ENCODE peak calls at places on chromosomes 6 and 20, in eight cellular contexts. One of them, this sample, is unnamed.
A peak's percentile ranks its signal among the peaks of the same experiment; 100 is the strongest.

GRCh38 chr6:168047841-168048723 is 30.9 kb downstream of the FRMD1 start:
- DNase-seq in GM23248: no peak
- DNase-seq in 8988T: no peak
- DNase-seq in hypothalamus: peak; percentile 87
- DNase-seq in left colon: no peak
- DNase-seq in substantia nigra: peak; percentile 89
- DNase-seq in stimulated activated naive CD8-positive, alpha-beta T cell treated with anti-CD3 and anti-CD28 coated beads, Interleukin-15, Interleukin-2, amounts not matched to agents 100 U/mL and 50 U/mL, for 24 hours: no peak
- DNase-seq in EL: no peak
- DNase-seq in this sample: peak; percentile 54

GRCh38 chr6:169620171-169621125 is 81.4 kb downstream of the WDR27 start:
- DNase-seq in GM23248: peak; percentile 63
- DNase-seq in 8988T: no peak
- DNase-seq in hypothalamus: no peak
- DNase-seq in left colon: no peak
- DNase-seq in substantia nigra: no peak
- DNase-seq in stimulated activated naive CD8-positive, alpha-beta T cell treated with anti-CD3 and anti-CD28 coated beads, Interleukin-15, Interleukin-2, amounts not matched to agents 100 U/mL and 50 U/mL, for 24 hours: no peak
- DNase-seq in EL: peak; percentile 80
- DNase-seq in this sample: no peak

GRCh38 chr6:142945446-142946180 is 637 bp upstream of the HIVEP2 start:
- DNase-seq in GM23248: peak; percentile 83
- DNase-seq in 8988T: peak; percentile 66
- DNase-seq in hypothalamus: peak; percentile 88
- DNase-seq in left colon: peak; percentile 70
- DNase-seq in substantia nigra: peak; percentile 42
- DNase-seq in stimulated activated naive CD8-positive, alpha-beta T cell treated with anti-CD3 and anti-CD28 coated beads, Interleukin-15, Interleukin-2, amounts not matched to agents 100 U/mL and 50 U/mL, for 24 hours: peak; percentile 68
- DNase-seq in EL: peak; percentile 67
- DNase-seq in this sample: peak; percentile 78

GRCh38 chr6:137975058-137975940 is 108.2 kb downstream of the TNFAIP3 start:
- DNase-seq in GM23248: peak; percentile 50
- DNase-seq in 8988T: no peak
- DNase-seq in hypothalamus: peak; percentile 7
- DNase-seq in left colon: no peak
- DNase-seq in substantia nigra: no peak
- DNase-seq in stimulated activated naive CD8-positive, alpha-beta T cell treated with anti-CD3 and anti-CD28 coated beads, Interleukin-15, Interleukin-2, amounts not matched to agents 100 U/mL and 50 U/mL, for 24 hours: no peak
- DNase-seq in EL: peak; percentile 14
- DNase-seq in this sample: no peak

GRCh38 chr6:169371344-169372144 is 117.9 kb upstream of the THBS2 start:
- DNase-seq in GM23248: peak; percentile 53
- DNase-seq in 8988T: no peak
- DNase-seq in hypothalamus: no peak
- DNase-seq in left colon: no peak
- DNase-seq in substantia nigra: no peak
- DNase-seq in stimulated activated naive CD8-positive, alpha-beta T cell treated with anti-CD3 and anti-CD28 coated beads, Interleukin-15, Interleukin-2, amounts not matched to agents 100 U/mL and 50 U/mL, for 24 hours: no peak
- DNase-seq in EL: peak; percentile 52
- DNase-seq in this sample: no peak

GRCh38 chr6:110949679-110950285 is 8.7 kb upstream of the GTF3C6 start:
- DNase-seq in GM23248: peak; percentile 65
- DNase-seq in 8988T: no peak
- DNase-seq in hypothalamus: peak; percentile 22
- DNase-seq in left colon: no peak
- DNase-seq in substantia nigra: no peak
- DNase-seq in stimulated activated naive CD8-positive, alpha-beta T cell treated with anti-CD3 and anti-CD28 coated beads, Interleukin-15, Interleukin-2, amounts not matched to agents 100 U/mL and 50 U/mL, for 24 hours: no peak
- DNase-seq in EL: peak; percentile 29
- DNase-seq in this sample: no peak

GRCh38 chr6:68978411-68978810 is 343.3 kb downstream of the ADGRB3 start:
- DNase-seq in GM23248: no peak
- DNase-seq in 8988T: no peak
- DNase-seq in hypothalamus: no peak
- DNase-seq in left colon: no peak
- DNase-seq in substantia nigra: no peak
- DNase-seq in stimulated activated naive CD8-positive, alpha-beta T cell treated with anti-CD3 and anti-CD28 coated beads, Interleukin-15, Interleukin-2, amounts not matched to agents 100 U/mL and 50 U/mL, for 24 hours: no peak
- DNase-seq in EL: no peak
- DNase-seq in this sample: no peak

GRCh38 chr6:125346143-125346925 is 44.6 kb upstream of the HDDC2 start:
- DNase-seq in GM23248: no peak
- DNase-seq in 8988T: no peak
- DNase-seq in hypothalamus: no peak
- DNase-seq in left colon: peak; percentile 9
- DNase-seq in substantia nigra: no peak
- DNase-seq in stimulated activated naive CD8-positive, alpha-beta T cell treated with anti-CD3 and anti-CD28 coated beads, Interleukin-15, Interleukin-2, amounts not matched to agents 100 U/mL and 50 U/mL, for 24 hours: no peak
- DNase-seq in EL: no peak
- DNase-seq in this sample: no peak

GRCh38 chr6:101392561-101393230 is 812 bp upstream of the GRIK2 start:
- DNase-seq in GM23248: no peak
- DNase-seq in 8988T: no peak
- DNase-seq in hypothalamus: no peak
- DNase-seq in left colon: no peak
- DNase-seq in substantia nigra: no peak
- DNase-seq in stimulated activated naive CD8-positive, alpha-beta T cell treated with anti-CD3 and anti-CD28 coated beads, Interleukin-15, Interleukin-2, amounts not matched to agents 100 U/mL and 50 U/mL, for 24 hours: no peak
- DNase-seq in EL: peak; percentile 51
- DNase-seq in this sample: no peak

GRCh38 chr6:38261626-38262025 is 378.1 kb downstream of the BTBD9 start:
- DNase-seq in GM23248: peak; percentile 61
- DNase-seq in 8988T: no peak
- DNase-seq in hypothalamus: no peak
- DNase-seq in left colon: no peak
- DNase-seq in substantia nigra: no peak
- DNase-seq in stimulated activated naive CD8-positive, alpha-beta T cell treated with anti-CD3 and anti-CD28 coated beads, Interleukin-15, Interleukin-2, amounts not matched to agents 100 U/mL and 50 U/mL, for 24 hours: no peak
- DNase-seq in EL: peak; percentile 30
- DNase-seq in this sample: no peak

GRCh38 chr20:40654876-40655275 is 34.2 kb downstream of the MAFB start:
- DNase-seq in GM23248: peak; percentile 54
- DNase-seq in 8988T: no peak
- DNase-seq in hypothalamus: no peak
- DNase-seq in left colon: no peak
- DNase-seq in substantia nigra: no peak
- DNase-seq in stimulated activated naive CD8-positive, alpha-beta T cell treated with anti-CD3 and anti-CD28 coated beads, Interleukin-15, Interleukin-2, amounts not matched to agents 100 U/mL and 50 U/mL, for 24 hours: no peak
- DNase-seq in EL: no peak
- DNase-seq in this sample: no peak

GRCh38 chr6:44297063-44298038 is 15.8 kb downstream of the AARS2 start:
- DNase-seq in GM23248: peak; percentile 65
- DNase-seq in 8988T: no peak
- DNase-seq in hypothalamus: peak; percentile 48
- DNase-seq in left colon: peak; percentile 47
- DNase-seq in substantia nigra: peak; percentile 21
- DNase-seq in stimulated activated naive CD8-positive, alpha-beta T cell treated with anti-CD3 and anti-CD28 coated beads, Interleukin-15, Interleukin-2, amounts not matched to agents 100 U/mL and 50 U/mL, for 24 hours: peak; percentile 68
- DNase-seq in EL: peak; percentile 31
- DNase-seq in this sample: no peak

GRCh38 chr20:59453634-59454241 is 150.6 kb upstream of the PHACTR3 start:
- DNase-seq in GM23248: no peak
- DNase-seq in 8988T: no peak
- DNase-seq in hypothalamus: no peak
- DNase-seq in left colon: no peak
- DNase-seq in substantia nigra: no peak
- DNase-seq in stimulated activated naive CD8-positive, alpha-beta T cell treated with anti-CD3 and anti-CD28 coated beads, Interleukin-15, Interleukin-2, amounts not matched to agents 100 U/mL and 50 U/mL, for 24 hours: no peak
- DNase-seq in EL: no peak
- DNase-seq in this sample: no peak

GRCh38 chr6:138692978-138693909 is 80.3 kb upstream of the CCDC28A start:
- DNase-seq in GM23248: peak; percentile 62
- DNase-seq in 8988T: peak; percentile 78
- DNase-seq in hypothalamus: peak; percentile 19
- DNase-seq in left colon: peak; percentile 80
- DNase-seq in substantia nigra: peak; percentile 20
- DNase-seq in stimulated activated naive CD8-positive, alpha-beta T cell treated with anti-CD3 and anti-CD28 coated beads, Interleukin-15, Interleukin-2, amounts not matched to agents 100 U/mL and 50 U/mL, for 24 hours: peak; percentile 39
- DNase-seq in EL: peak; percentile 75
- DNase-seq in this sample: peak; percentile 85

GRCh38 chr6:148947621-148948444 is 201.0 kb downstream of the UST start:
- DNase-seq in GM23248: peak; percentile 81
- DNase-seq in 8988T: peak; percentile 30
- DNase-seq in hypothalamus: peak; percentile 88
- DNase-seq in left colon: peak; percentile 89
- DNase-seq in substantia nigra: peak; percentile 76
- DNase-seq in stimulated activated naive CD8-positive, alpha-beta T cell treated with anti-CD3 and anti-CD28 coated beads, Interleukin-15, Interleukin-2, amounts not matched to agents 100 U/mL and 50 U/mL, for 24 hours: peak; percentile 82
- DNase-seq in EL: peak; percentile 76
- DNase-seq in this sample: peak; percentile 78

GRCh38 chr6:169723200-169723909 is 945 bp downstream of the PHF10 start:
- DNase-seq in GM23248: peak; percentile 79
- DNase-seq in 8988T: peak; percentile 39
- DNase-seq in hypothalamus: peak; percentile 70
- DNase-seq in left colon: peak; percentile 79
- DNase-seq in substantia nigra: peak; percentile 68
- DNase-seq in stimulated activated naive CD8-positive, alpha-beta T cell treated with anti-CD3 and anti-CD28 coated beads, Interleukin-15, Interleukin-2, amounts not matched to agents 100 U/mL and 50 U/mL, for 24 hours: peak; percentile 70
- DNase-seq in EL: peak; percentile 73
- DNase-seq in this sample: peak; percentile 91

GRCh38 chr6:37283786-37284185 is 25.8 kb upstream of the TMEM217 start:
- DNase-seq in GM23248: peak; percentile 61
- DNase-seq in 8988T: no peak
- DNase-seq in hypothalamus: peak; percentile 13
- DNase-seq in left colon: peak; percentile 10
- DNase-seq in substantia nigra: peak; percentile 34
- DNase-seq in stimulated activated naive CD8-positive, alpha-beta T cell treated with anti-CD3 and anti-CD28 coated beads, Interleukin-15, Interleukin-2, amounts not matched to agents 100 U/mL and 50 U/mL, for 24 hours: no peak
- DNase-seq in EL: no peak
- DNase-seq in this sample: peak; percentile 72

GRCh38 chr6:113607821-113608545 is 249.2 kb upstream of the MARCKS start:
- DNase-seq in GM23248: no peak
- DNase-seq in 8988T: no peak
- DNase-seq in hypothalamus: no peak
- DNase-seq in left colon: no peak
- DNase-seq in substantia nigra: no peak
- DNase-seq in stimulated activated naive CD8-positive, alpha-beta T cell treated with anti-CD3 and anti-CD28 coated beads, Interleukin-15, Interleukin-2, amounts not matched to agents 100 U/mL and 50 U/mL, for 24 hours: no peak
- DNase-seq in EL: no peak
- DNase-seq in this sample: no peak

GRCh38 chr6:52146851-52147445 is 39.2 kb upstream of the IL17A start:
- DNase-seq in GM23248: no peak
- DNase-seq in 8988T: no peak
- DNase-seq in hypothalamus: no peak
- DNase-seq in left colon: no peak
- DNase-seq in substantia nigra: no peak
- DNase-seq in stimulated activated naive CD8-positive, alpha-beta T cell treated with anti-CD3 and anti-CD28 coated beads, Interleukin-15, Interleukin-2, amounts not matched to agents 100 U/mL and 50 U/mL, for 24 hours: no peak
- DNase-seq in EL: no peak
- DNase-seq in this sample: no peak

GRCh38 chr6:28940294-28940858 is 16.6 kb upstream of the TRIM27 start:
- DNase-seq in GM23248: no peak
- DNase-seq in 8988T: no peak
- DNase-seq in hypothalamus: peak; percentile 74
- DNase-seq in left colon: peak; percentile 48
- DNase-seq in substantia nigra: no peak
- DNase-seq in stimulated activated naive CD8-positive, alpha-beta T cell treated with anti-CD3 and anti-CD28 coated beads, Interleukin-15, Interleukin-2, amounts not matched to agents 100 U/mL and 50 U/mL, for 24 hours: peak; percentile 59
- DNase-seq in EL: peak; percentile 64
- DNase-seq in this sample: no peak

GRCh38 chr20:18628330-18628941 is 40.6 kb downstream of the DTD1 start:
- DNase-seq in GM23248: peak; percentile 15
- DNase-seq in 8988T: peak; percentile 18
- DNase-seq in hypothalamus: no peak
- DNase-seq in left colon: peak; percentile 27
- DNase-seq in substantia nigra: peak; percentile 5
- DNase-seq in stimulated activated naive CD8-positive, alpha-beta T cell treated with anti-CD3 and anti-CD28 coated beads, Interleukin-15, Interleukin-2, amounts not matched to agents 100 U/mL and 50 U/mL, for 24 hours: peak; percentile 21
- DNase-seq in EL: peak; percentile 6
- DNase-seq in this sample: no peak

GRCh38 chr6:158825038-158825950 is 6.1 kb upstream of the EZR start:
- DNase-seq in GM23248: no peak
- DNase-seq in 8988T: no peak
- DNase-seq in hypothalamus: no peak
- DNase-seq in left colon: no peak
- DNase-seq in substantia nigra: no peak
- DNase-seq in stimulated activated naive CD8-positive, alpha-beta T cell treated with anti-CD3 and anti-CD28 coated beads, Interleukin-15, Interleukin-2, amounts not matched to agents 100 U/mL and 50 U/mL, for 24 hours: no peak
- DNase-seq in EL: no peak
- DNase-seq in this sample: no peak

GRCh38 chr20:4090756-4091331 is 75.5 kb upstream of the RNF24 start:
- DNase-seq in GM23248: peak; percentile 87
- DNase-seq in 8988T: no peak
- DNase-seq in hypothalamus: no peak
- DNase-seq in left colon: no peak
- DNase-seq in substantia nigra: peak; percentile 11
- DNase-seq in stimulated activated naive CD8-positive, alpha-beta T cell treated with anti-CD3 and anti-CD28 coated beads, Interleukin-15, Interleukin-2, amounts not matched to agents 100 U/mL and 50 U/mL, for 24 hours: no peak
- DNase-seq in EL: peak; percentile 88
- DNase-seq in this sample: no peak

GRCh38 chr6:39425346-39426056 is 103.0 kb upstream of the KCNK16 start:
- DNase-seq in GM23248: peak; percentile 62
- DNase-seq in 8988T: no peak
- DNase-seq in hypothalamus: no peak
- DNase-seq in left colon: no peak
- DNase-seq in substantia nigra: no peak
- DNase-seq in stimulated activated naive CD8-positive, alpha-beta T cell treated with anti-CD3 and anti-CD28 coated beads, Interleukin-15, Interleukin-2, amounts not matched to agents 100 U/mL and 50 U/mL, for 24 hours: no peak
- DNase-seq in EL: no peak
- DNase-seq in this sample: no peak

GRCh38 chr6:33207569-33208088 is 671 bp upstream of the RING1 start:
- DNase-seq in GM23248: peak; percentile 86
- DNase-seq in 8988T: peak; percentile 75
- DNase-seq in hypothalamus: peak; percentile 65
- DNase-seq in left colon: peak; percentile 65
- DNase-seq in substantia nigra: peak; percentile 38
- DNase-seq in stimulated activated naive CD8-positive, alpha-beta T cell treated with anti-CD3 and anti-CD28 coated beads, Interleukin-15, Interleukin-2, amounts not matched to agents 100 U/mL and 50 U/mL, for 24 hours: peak; percentile 47
- DNase-seq in EL: peak; percentile 62
- DNase-seq in this sample: no peak

This sample was measured in Right ventricle myocardium inferior.